ENCODE peak calls at places on chromosomes 5 and 9, in five cellular contexts. One of them, this sample, is unnamed.
A peak's percentile ranks its signal among the peaks of the same experiment; 100 is the strongest.

GRCh38 chr5:169064093-169064492 is 236.8 kb downstream of the SLIT3 start:
- DNase-seq in colonic mucosa: no peak
- DNase-seq in endodermal cell: peak; percentile 37
- DNase-seq in GM12878: no peak
- DNase-seq in substantia nigra: no peak
- DNase-seq in this sample: peak; percentile 51

GRCh38 chr9:16063241-16063591 is 510.4 kb downstream of the CCDC171 start:
- DNase-seq in endodermal cell: no peak
- DNase-seq in GM12878: no peak
- DNase-seq in colonic mucosa: no peak
- DNase-seq in substantia nigra: no peak
- DNase-seq in this sample: no peak

GRCh38 chr9:81737871-81738507 is 48.6 kb upstream of the TLE1 start:
- DNase-seq in endodermal cell: peak; percentile 67
- DNase-seq in colonic mucosa: peak; percentile 69
- DNase-seq in GM12878: no peak
- DNase-seq in substantia nigra: no peak
- DNase-seq in this sample: no peak

GRCh38 chr5:170434953-170435605 is 45.9 kb upstream of the KCNMB1 start:
- DNase-seq in colonic mucosa: peak; percentile 38
- DNase-seq in substantia nigra: no peak
- DNase-seq in GM12878: no peak
- DNase-seq in endodermal cell: peak; percentile 94
- DNase-seq in this sample: peak; percentile 49

GRCh38 chr5:140801494-140801841 is 611 bp downstream of the PCDHA3 start:
- DNase-seq in GM12878: no peak
- DNase-seq in endodermal cell: peak; percentile 26
- DNase-seq in colonic mucosa: no peak
- DNase-seq in substantia nigra: no peak
- DNase-seq in this sample: no peak

GRCh38 chr9:79020266-79020665 is 551.5 kb upstream of the TLE4 start:
- DNase-seq in substantia nigra: no peak
- DNase-seq in endodermal cell: no peak
- DNase-seq in colonic mucosa: no peak
- DNase-seq in GM12878: no peak
- DNase-seq in this sample: no peak

GRCh38 chr5:103286622-103287021 is 28.1 kb downstream of the MACIR start:
- DNase-seq in endodermal cell: no peak
- DNase-seq in colonic mucosa: no peak
- DNase-seq in GM12878: no peak
- DNase-seq in substantia nigra: no peak
- DNase-seq in this sample: no peak

GRCh38 chr5:42767491-42768105 is 11.0 kb downstream of the CCDC152 start:
- DNase-seq in endodermal cell: no peak
- DNase-seq in GM12878: no peak
- DNase-seq in colonic mucosa: no peak
- DNase-seq in substantia nigra: no peak
- DNase-seq in this sample: no peak

GRCh38 chr9:98251554-98251953 is 3.9 kb downstream of the TBC1D2 start:
- DNase-seq in endodermal cell: peak; percentile 51
- DNase-seq in GM12878: no peak
- DNase-seq in substantia nigra: no peak
- DNase-seq in colonic mucosa: no peak
- DNase-seq in this sample: peak; percentile 40

GRCh38 chr9:38039090-38039906 is 29.7 kb downstream of the SHB start:
- DNase-seq in substantia nigra: no peak
- DNase-seq in colonic mucosa: no peak
- DNase-seq in endodermal cell: no peak
- DNase-seq in GM12878: no peak
- DNase-seq in this sample: peak; percentile 74

GRCh38 chr5:105030153-105030552 is 1467.6 kb upstream of the NUDT12 start:
- DNase-seq in endodermal cell: no peak
- DNase-seq in GM12878: no peak
- DNase-seq in colonic mucosa: no peak
- DNase-seq in substantia nigra: no peak
- DNase-seq in this sample: no peak

GRCh38 chr5:56479701-56480304 is 246.7 kb upstream of the ANKRD55 start:
- DNase-seq in colonic mucosa: no peak
- DNase-seq in substantia nigra: no peak
- DNase-seq in endodermal cell: no peak
- DNase-seq in GM12878: peak; percentile 30
- DNase-seq in this sample: peak; percentile 27

GRCh38 chr9:72292184-72292787 is 72.7 kb downstream of the ZFAND5 start:
- DNase-seq in GM12878: no peak
- DNase-seq in colonic mucosa: no peak
- DNase-seq in substantia nigra: no peak
- DNase-seq in endodermal cell: no peak
- DNase-seq in this sample: no peak

GRCh38 chr5:162067651-162068411 is at the start of gene GABRG2:
- DNase-seq in GM12878: no peak
- DNase-seq in colonic mucosa: no peak
- DNase-seq in endodermal cell: peak; percentile 47
- DNase-seq in substantia nigra: no peak
- DNase-seq in this sample: no peak

GRCh38 chr5:123209163-123210013 is 120.3 kb downstream of the PRDM6 start:
- DNase-seq in GM12878: no peak
- DNase-seq in colonic mucosa: no peak
- DNase-seq in substantia nigra: no peak
- DNase-seq in endodermal cell: no peak
- DNase-seq in this sample: no peak

GRCh38 chr9:114289571-114290481 is 33.1 kb upstream of the ORM1 start:
- DNase-seq in GM12878: no peak
- DNase-seq in substantia nigra: no peak
- DNase-seq in colonic mucosa: no peak
- DNase-seq in endodermal cell: peak; percentile 40
- DNase-seq in this sample: no peak

GRCh38 chr9:92506184-92506857 is 24.0 kb upstream of the ASPN start:
- DNase-seq in endodermal cell: no peak
- DNase-seq in colonic mucosa: no peak
- DNase-seq in GM12878: no peak
- DNase-seq in substantia nigra: no peak
- DNase-seq in this sample: no peak

GRCh38 chr9:105693435-105694275 is 686 bp upstream of the TMEM38B start:
- DNase-seq in GM12878: no peak
- DNase-seq in substantia nigra: no peak
- DNase-seq in colonic mucosa: no peak
- DNase-seq in endodermal cell: peak; percentile 53
- DNase-seq in this sample: no peak

GRCh38 chr9:976258-976804 is at the start of gene DMRT3:
- DNase-seq in GM12878: no peak
- DNase-seq in substantia nigra: no peak
- DNase-seq in endodermal cell: peak; percentile 89
- DNase-seq in colonic mucosa: no peak
- DNase-seq in this sample: peak; percentile 69

GRCh38 chr9:131092548-131093440 is 3.5 kb upstream of the AIF1L start:
- DNase-seq in endodermal cell: no peak
- DNase-seq in GM12878: no peak
- DNase-seq in substantia nigra: no peak
- DNase-seq in colonic mucosa: no peak
- DNase-seq in this sample: no peak

GRCh38 chr9:114048533-114049452 is 29.3 kb downstream of the AMBP start:
- DNase-seq in substantia nigra: no peak
- DNase-seq in GM12878: no peak
- DNase-seq in endodermal cell: peak; percentile 29
- DNase-seq in colonic mucosa: peak; percentile 13
- DNase-seq in this sample: peak; percentile 36

GRCh38 chr5:150639751-150640150 is 709 bp upstream of the SYNPO start:
- DNase-seq in GM12878: no peak
- DNase-seq in substantia nigra: no peak
- DNase-seq in endodermal cell: no peak
- DNase-seq in colonic mucosa: no peak
- DNase-seq in this sample: no peak

GRCh38 chr9:113403651-113404050 is 2.6 kb upstream of the ALAD start:
- DNase-seq in GM12878: no peak
- DNase-seq in substantia nigra: no peak
- DNase-seq in colonic mucosa: no peak
- DNase-seq in endodermal cell: no peak
- DNase-seq in this sample: no peak

GRCh38 chr5:146862641-146863040 is 15.9 kb downstream of the PPP2R2B start:
- DNase-seq in endodermal cell: no peak
- DNase-seq in GM12878: no peak
- DNase-seq in substantia nigra: no peak
- DNase-seq in colonic mucosa: no peak
- DNase-seq in this sample: no peak

GRCh38 chr5:176535101-176535654 is 2.0 kb downstream of the RNF44 start:
- DNase-seq in endodermal cell: peak; percentile 47
- DNase-seq in substantia nigra: no peak
- DNase-seq in colonic mucosa: peak; percentile 78
- DNase-seq in GM12878: peak; percentile 46
- DNase-seq in this sample: no peak

GRCh38 chr9:27440888-27441740 is 83.0 kb upstream of the IFNK start:
- DNase-seq in substantia nigra: no peak
- DNase-seq in endodermal cell: no peak
- DNase-seq in colonic mucosa: no peak
- DNase-seq in GM12878: no peak
- DNase-seq in this sample: no peak

GRCh38 chr9:113178087-113178486 is 27.3 kb downstream of the SLC31A2 start:
- DNase-seq in GM12878: no peak
- DNase-seq in substantia nigra: no peak
- DNase-seq in colonic mucosa: no peak
- DNase-seq in endodermal cell: no peak
- DNase-seq in this sample: no peak

GRCh38 chr5:174970502-174970901 is 246.1 kb downstream of the MSX2 start:
- DNase-seq in GM12878: no peak
- DNase-seq in endodermal cell: no peak
- DNase-seq in colonic mucosa: no peak
- DNase-seq in substantia nigra: no peak
- DNase-seq in this sample: no peak

GRCh38 chr5:101897914-101898313 is 398.2 kb downstream of the SLCO4C1 start:
- DNase-seq in colonic mucosa: no peak
- DNase-seq in GM12878: peak; percentile 1
- DNase-seq in endodermal cell: peak; percentile 71
- DNase-seq in substantia nigra: no peak
- DNase-seq in this sample: no peak

GRCh38 chr5:133113331-133114061 is 61.7 kb downstream of the HSPA4 start:
- DNase-seq in colonic mucosa: no peak
- DNase-seq in substantia nigra: no peak
- DNase-seq in GM12878: no peak
- DNase-seq in endodermal cell: no peak
- DNase-seq in this sample: no peak

GRCh38 chr9:136324501-136325300 is 2.6 kb upstream of the GPSM1 start:
- DNase-seq in GM12878: no peak
- DNase-seq in endodermal cell: peak; percentile 74
- DNase-seq in substantia nigra: no peak
- DNase-seq in colonic mucosa: no peak
- DNase-seq in this sample: peak; percentile 79

GRCh38 chr9:136333045-136333444 is 5.7 kb downstream of the GPSM1 start:
- DNase-seq in GM12878: no peak
- DNase-seq in substantia nigra: no peak
- DNase-seq in endodermal cell: no peak
- DNase-seq in colonic mucosa: no peak
- DNase-seq in this sample: no peak

GRCh38 chr5:93598997-93599371 is 16.0 kb downstream of the NR2F1 start:
- DNase-seq in GM12878: no peak
- DNase-seq in substantia nigra: no peak
- DNase-seq in endodermal cell: no peak
- DNase-seq in colonic mucosa: no peak
- DNase-seq in this sample: no peak
- H3K27ac ChIP-seq in GM12878: no peak overlapping the region
- H3K27ac ChIP-seq in substantia nigra: no peak overlapping the region
- H3K27ac ChIP-seq in endodermal cell: peak overlapping the region; percentile 88
- H3K27ac ChIP-seq in colonic mucosa: no peak overlapping the region
- H3K27ac ChIP-seq in this sample: peak overlapping the region; percentile 31

GRCh38 chr5:178126556-178126955 is 4.3 kb upstream of the RMND5B start:
- DNase-seq in substantia nigra: no peak
- DNase-seq in endodermal cell: peak; percentile 87
- DNase-seq in colonic mucosa: no peak
- DNase-seq in GM12878: no peak
- DNase-seq in this sample: no peak
- H3K27ac ChIP-seq in substantia nigra: no peak overlapping the region
- H3K27ac ChIP-seq in endodermal cell: peak overlapping the region; percentile 47
- H3K27ac ChIP-seq in colonic mucosa: no peak overlapping the region
- H3K27ac ChIP-seq in GM12878: no peak overlapping the region
- H3K27ac ChIP-seq in this sample: no peak overlapping the region

GRCh38 chr9:121700831-121701419 is 49.5 kb downstream of the DAB2IP start:
- DNase-seq in endodermal cell: no peak
- DNase-seq in substantia nigra: no peak
- DNase-seq in GM12878: no peak
- DNase-seq in colonic mucosa: no peak
- DNase-seq in this sample: no peak
- H3K27ac ChIP-seq in endodermal cell: peak overlapping the region; percentile 50
- H3K27ac ChIP-seq in substantia nigra: no peak overlapping the region
- H3K27ac ChIP-seq in GM12878: no peak overlapping the region
- H3K27ac ChIP-seq in colonic mucosa: no peak overlapping the region
- H3K27ac ChIP-seq in this sample: peak overlapping the region; percentile 89

GRCh38 chr5:6765612-6766525 is 52.6 kb downstream of the TENT4A start:
- DNase-seq in endodermal cell: peak; percentile 96
- DNase-seq in GM12878: peak; percentile 31
- DNase-seq in colonic mucosa: peak; percentile 89
- DNase-seq in substantia nigra: no peak
- DNase-seq in this sample: peak; percentile 83
- H3K27ac ChIP-seq in endodermal cell: no peak overlapping the region
- H3K27ac ChIP-seq in GM12878: no peak overlapping the region
- H3K27ac ChIP-seq in colonic mucosa: peak overlapping the region; percentile 74
- H3K27ac ChIP-seq in substantia nigra: no peak overlapping the region
- H3K27ac ChIP-seq in this sample: peak overlapping the region; percentile 80

GRCh38 chr9:128788445-128788844 is 1.4 kb downstream of the TBC1D13 start:
- DNase-seq in endodermal cell: peak; percentile 60
- DNase-seq in substantia nigra: no peak
- DNase-seq in colonic mucosa: no peak
- DNase-seq in GM12878: no peak
- DNase-seq in this sample: no peak
- H3K27ac ChIP-seq in endodermal cell: no peak overlapping the region
- H3K27ac ChIP-seq in substantia nigra: no peak overlapping the region
- H3K27ac ChIP-seq in colonic mucosa: no peak overlapping the region
- H3K27ac ChIP-seq in GM12878: no peak overlapping the region
- H3K27ac ChIP-seq in this sample: no peak overlapping the region

GRCh38 chr9:129191234-129191633 is 13.2 kb upstream of the IER5L start:
- DNase-seq in colonic mucosa: no peak
- DNase-seq in substantia nigra: no peak
- DNase-seq in GM12878: no peak
- DNase-seq in endodermal cell: no peak
- DNase-seq in this sample: no peak
- H3K27ac ChIP-seq in colonic mucosa: no peak overlapping the region
- H3K27ac ChIP-seq in substantia nigra: no peak overlapping the region
- H3K27ac ChIP-seq in GM12878: no peak overlapping the region
- H3K27ac ChIP-seq in endodermal cell: no peak overlapping the region
- H3K27ac ChIP-seq in this sample: no peak overlapping the region